ENCODE peak calls at places on chromosomes 4 and X, in seven cellular contexts. C, Q, Y, P, U, I and B are unnamed samples.

GRCh38 chrX:100479329-100479728 is 69.3 kb upstream of the PCDH19 start:
- DNase-seq in C (no peak), Q (no peak), Y (no peak), P (no peak), U (no peak), I (no peak), B (no peak)

GRCh38 chr4:69092190-69092589 is 4.1 kb upstream of the UGT2B7 start:
- DNase-seq in C (no peak), Q (no peak), Y (no peak), P (no peak), U (no peak), I (no peak), B (no peak)

GRCh38 chrX:131764224-131764623 is 220.3 kb downstream of the OR13H1 start:
- DNase-seq in C (no peak), Q (no peak), Y (no peak), P (no peak), U (no peak), I (no peak), B (no peak)

GRCh38 chr4:97498875-97499274 is 644.4 kb downstream of the STPG2 start:
- DNase-seq in C (no peak), Q (no peak), Y (no peak), P (no peak), U (no peak), I (no peak), B (no peak)

GRCh38 chr4:28469886-28470285 is 1609.2 kb downstream of the STIM2 start:
- DNase-seq in C (no peak), Q (no peak), Y (no peak), P (no peak), U (no peak), I (no peak), B (no peak)

GRCh38 chrX:47500541-47500940 is 17.5 kb upstream of the ZNF41 start:
- DNase-seq in C (no peak), Q (no peak), Y (no peak), P (no peak), U (no peak), I (no peak), B (no peak)

GRCh38 chr4:101331017-101331416 is 16.3 kb downstream of the PPP3CA start:
- DNase-seq in C (no peak), Q (no peak), Y (no peak), P (no peak), U (no peak), I (no peak), B (no peak)

GRCh38 chr4:72352746-72353145 is 216.3 kb downstream of the ADAMTS3 start:
- DNase-seq in C (no peak), Q (no peak), Y (no peak), P (no peak), U (no peak), I (no peak), B (no peak)

GRCh38 chr4:116788723-116789122 is 296.7 kb downstream of the TRAM1L1 start:
- DNase-seq in C (no peak), Q (no peak), Y (no peak), P (no peak), U (no peak), I (no peak), B (no peak)

GRCh38 chrX:144791298-144791697 is 456.0 kb upstream of the SPANXN1 start:
- DNase-seq in C (no peak), Q (no peak), Y (no peak), P (no peak), U (no peak), I (no peak), B (no peak)

GRCh38 chrX:78307665-78308064 is 19.7 kb downstream of the CYSLTR1 start:
- DNase-seq in C (no peak), Q (no peak), Y (no peak), P (no peak), U (no peak), I (no peak), B (no peak)

GRCh38 chr4:13543648-13544555 is at the start of gene NKX3-2:
- DNase-seq in C (no peak), Q (no peak), Y (peak), P (no peak), U (no peak), I (no peak), B (no peak)

GRCh38 chr4:128940966-128941365 is 131.5 kb downstream of the JADE1 start:
- DNase-seq in C (no peak), Q (no peak), Y (no peak), P (no peak), U (no peak), I (no peak), B (no peak)

GRCh38 chrX:77528034-77528433 is 80.8 kb downstream of the FGF16 start:
- DNase-seq in C (no peak), Q (no peak), Y (no peak), P (no peak), U (no peak), I (no peak), B (no peak)

GRCh38 chr4:86653237-86653865 is 59.2 kb downstream of the PTPN13 start:
- DNase-seq in C (no peak), Q (no peak), Y (peak), P (no peak), U (no peak), I (no peak), B (peak)

GRCh38 chr4:103076777-103077347 is 301 bp upstream of the SLC9B2 start:
- DNase-seq in C (no peak), Q (no peak), Y (no peak), P (no peak), U (no peak), I (no peak), B (no peak)

GRCh38 chr4:110135523-110135922 is 62.9 kb downstream of the ELOVL6 start:
- DNase-seq in C (no peak), Q (no peak), Y (no peak), P (no peak), U (no peak), I (no peak), B (no peak)

GRCh38 chrX:80237072-80237471 is 183.2 kb upstream of the TENT5D start:
- DNase-seq in C (no peak), Q (no peak), Y (no peak), P (no peak), U (no peak), I (no peak), B (no peak)

GRCh38 chr4:17619416-17620105 is 5.1 kb downstream of the MED28 start:
- DNase-seq in C (no peak), Q (no peak), Y (no peak), P (no peak), U (no peak), I (no peak), B (no peak)

GRCh38 chrX:134622056-134622812 is 36.0 kb downstream of the PLAC1 start:
- DNase-seq in C (no peak), Q (no peak), Y (peak), P (no peak), U (no peak), I (no peak), B (peak)

GRCh38 chr4:2417196-2417764 is 1.2 kb downstream of the ZFYVE28 start:
- DNase-seq in C (no peak), Q (no peak), Y (peak), P (no peak), U (no peak), I (no peak), B (no peak)

GRCh38 chrX:31126205-31126604 is 54.4 kb upstream of the FTHL17 start:
- DNase-seq in C (no peak), Q (no peak), Y (no peak), P (no peak), U (no peak), I (no peak), B (no peak)

GRCh38 chrX:154534526-154535322 is 11.9 kb downstream of the G6PD start:
- DNase-seq in C (peak), Q (peak), Y (peak), P (peak), U (peak), I (peak), B (no peak)

GRCh38 chr4:25043548-25043947 is 12.8 kb upstream of the LGI2 start:
- DNase-seq in C (no peak), Q (no peak), Y (no peak), P (no peak), U (no peak), I (no peak), B (no peak)

GRCh38 chrX:106999002-106999975 is 723 bp downstream of the MORC4 start:
- DNase-seq in C (no peak), Q (peak), Y (peak), P (peak), U (no peak), I (peak), B (no peak)

GRCh38 chr4:78650106-78651021 is 98.8 kb downstream of the ANXA3 start:
- DNase-seq in C (no peak), Q (no peak), Y (no peak), P (no peak), U (no peak), I (no peak), B (no peak)

GRCh38 chr4:14841801-14842748 is 160.2 kb upstream of the CPEB2 start:
- DNase-seq in C (peak), Q (no peak), Y (peak), P (no peak), U (no peak), I (no peak), B (no peak)

GRCh38 chr4:114599231-114600065 is 841 bp downstream of the UGT8 start:
- DNase-seq in C (no peak), Q (no peak), Y (peak), P (peak), U (no peak), I (peak), B (peak)

GRCh38 chrX:124266325-124267087 is 66.0 kb upstream of the TEX13D start:
- DNase-seq in C (no peak), Q (no peak), Y (no peak), P (no peak), U (no peak), I (no peak), B (no peak)

GRCh38 chrX:19342331-19342906 is 1.3 kb upstream of the PDHA1 start:
- DNase-seq in C (no peak), Q (no peak), Y (no peak), P (no peak), U (no peak), I (peak), B (no peak)